ENCODE peak calls at places on chromosomes 12 and 14, in nine cellular contexts. I, D, K, F, O, U, S, E and N are unnamed samples. For H3K36me3, the result is how much of the 10 kb centered on the place peaks cover.

GRCh38 chr14:69820991-69821390 is 23.9 kb upstream of the SLC10A1 start:
- DNase-seq in I (no peak), D (no peak), K (no peak), F (no peak), O (no peak), U (no peak), S (no peak), E (no peak), N (no peak)

GRCh38 chr12:97375310-97375709 is 87.3 kb upstream of the RMST start:
- DNase-seq in I (no peak), D (no peak), K (no peak), F (no peak), O (no peak), U (no peak), S (no peak), E (no peak), N (no peak)

GRCh38 chr14:93112891-93113677 is 2.6 kb downstream of the ITPK1 start:
- DNase-seq in I (peak), D (peak), K (peak), F (peak), O (peak), U (peak), S (peak), E (peak), N (peak)

GRCh38 chr14:63343878-63344277 is 25.1 kb upstream of the GPHB5 start:
- DNase-seq in I (no peak), D (no peak), K (peak), F (no peak), O (peak), U (peak), S (no peak), E (no peak), N (no peak)

GRCh38 chr14:80150301-80150700 is 61.0 kb downstream of the DIO2 start:
- DNase-seq in I (no peak), D (no peak), K (no peak), F (no peak), O (peak), U (peak), S (no peak), E (peak), N (no peak)

GRCh38 chr12:18296201-18296908 is 35.0 kb downstream of the PIK3C2G start:
- DNase-seq in I (no peak), D (no peak), K (no peak), F (no peak), O (peak), U (no peak), S (no peak), E (peak), N (no peak)

GRCh38 chr14:76710093-76711010 is 50.9 kb upstream of the VASH1 start:
- DNase-seq in I (peak), D (peak), K (peak), F (peak), O (peak), U (peak), S (peak), E (peak), N (peak)

GRCh38 chr14:38040411-38040810 is 167.3 kb upstream of the SSTR1 start:
- DNase-seq in I (no peak), D (no peak), K (no peak), F (no peak), O (no peak), U (no peak), S (no peak), E (no peak), N (no peak)

GRCh38 chr14:99134333-99135046 is 137.5 kb downstream of the BCL11B start:
- DNase-seq in I (peak), D (no peak), K (no peak), F (no peak), O (no peak), U (no peak), S (no peak), E (no peak), N (no peak)
- H2AFZ ChIP-seq in I (no peak), D (no peak), K (no peak), F (no peak), O (peak), U (no peak), S (no peak), E (no peak), N (no peak)

DNA sequence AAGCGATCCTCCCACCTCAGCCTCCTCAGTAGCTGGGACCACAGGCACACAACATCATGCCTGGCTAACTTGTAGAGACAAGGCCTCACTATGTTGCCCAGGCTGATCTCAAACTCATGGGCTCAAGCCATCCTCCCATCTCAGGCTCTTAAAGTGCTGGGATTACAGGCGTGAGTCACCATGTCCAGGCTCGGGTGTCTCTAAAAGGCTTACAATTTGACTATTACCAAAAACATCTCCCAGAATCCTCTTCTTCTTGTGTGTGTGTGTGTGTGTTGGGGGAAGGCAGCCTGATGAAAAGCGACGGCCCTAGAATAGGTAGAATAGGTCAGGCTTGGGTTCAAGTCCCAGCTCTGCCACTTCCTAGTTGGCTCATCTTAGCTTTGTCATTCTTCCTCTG is 16.8 kb downstream of the MSI1 start:
- DNase-seq in I (no peak), D (no peak), K (peak), F (no peak), O (peak), U (peak), S (no peak), E (peak), N (no peak)
- H3K36me3 ChIP-seq in I (under half), D (under half), K (under half), F (under half), O (under half), U (under half), S (under half), E (under half), N (under half)

GRCh38 chr12:19671695-19672094 is 232.4 kb downstream of the AEBP2 start:
- DNase-seq in I (peak), D (no peak), K (peak), F (no peak), O (no peak), U (peak), S (no peak), E (no peak), N (no peak)
- H2AFZ ChIP-seq in I (no peak), D (no peak), K (no peak), F (no peak), O (no peak), U (no peak), S (no peak), E (no peak), N (no peak)

GRCh38 chr12:53474077-53474476 is 22.2 kb downstream of the PCBP2 start:
- DNase-seq in I (no peak), D (peak), K (no peak), F (no peak), O (no peak), U (no peak), S (no peak), E (no peak), N (no peak)

GRCh38 chr12:53478865-53479264 is 20.4 kb downstream of the MAP3K12 start:
- DNase-seq in I (no peak), D (peak), K (no peak), F (no peak), O (no peak), U (no peak), S (no peak), E (peak), N (no peak)

GRCh38 chr12:53472183-53472582 is 20.3 kb downstream of the PCBP2 start:
- DNase-seq in I (no peak), D (peak), K (no peak), F (no peak), O (no peak), U (no peak), S (no peak), E (no peak), N (no peak)

GRCh38 chr12:53476769-53477209 is 22.5 kb downstream of the MAP3K12 start:
- DNase-seq in I (peak), D (peak), K (no peak), F (no peak), O (no peak), U (no peak), S (no peak), E (peak), N (peak)

DNA sequence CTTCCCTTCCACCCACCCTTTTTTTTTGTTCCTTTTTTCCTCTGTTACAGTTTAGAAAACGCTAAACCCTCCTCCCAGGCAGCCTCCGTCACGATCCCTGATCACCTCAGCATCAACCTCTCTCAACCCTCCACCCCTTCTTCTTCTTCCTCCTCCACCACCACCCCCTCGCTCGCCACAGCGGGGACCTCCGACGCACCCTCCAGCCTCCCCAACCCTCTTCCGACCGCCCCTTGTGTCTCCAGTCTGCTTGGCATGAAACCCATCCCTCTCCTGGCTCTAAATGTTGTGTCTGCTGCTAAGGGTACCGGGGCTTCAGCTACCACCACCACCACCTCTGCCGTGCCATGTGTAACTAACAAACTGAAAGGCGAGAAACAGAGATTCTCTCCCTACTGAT is 22.9 kb downstream of the PCBP2 start:
- DNase-seq in I (no peak), D (no peak), K (no peak), F (no peak), O (no peak), U (no peak), S (no peak), E (no peak), N (no peak)
- H3K36me3 ChIP-seq in I (half or more), D (under half), K (under half), F (half or more), O (half or more), U (half or more), S (under half), E (half or more), N (half or more)

DNA sequence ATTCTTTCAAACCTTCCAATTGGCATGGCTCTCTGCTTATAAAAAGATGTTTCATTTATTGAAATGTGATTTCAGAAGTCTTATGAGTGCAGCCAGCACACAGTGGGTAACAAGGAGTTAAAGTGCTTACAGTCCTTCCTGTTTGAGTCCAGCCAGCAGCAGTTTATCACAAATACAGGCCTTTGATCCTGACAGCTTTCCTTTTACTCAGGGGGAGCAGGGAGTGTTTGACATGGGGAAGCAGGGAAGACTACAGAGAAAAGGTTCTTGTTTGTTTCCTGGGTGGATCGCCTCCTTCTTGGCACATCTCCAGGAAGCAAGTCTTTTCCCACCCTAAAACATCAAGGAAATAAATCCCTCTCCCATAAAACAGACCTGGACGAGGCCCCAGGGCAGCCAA is 216.1 kb downstream of the MSRB3 start:
- DNase-seq in I (no peak), D (no peak), K (no peak), F (peak), O (no peak), U (no peak), S (no peak), E (no peak), N (no peak)
- H2AFZ ChIP-seq in I (no peak), D (no peak), K (no peak), F (no peak), O (no peak), U (no peak), S (no peak), E (no peak), N (no peak)

DNA sequence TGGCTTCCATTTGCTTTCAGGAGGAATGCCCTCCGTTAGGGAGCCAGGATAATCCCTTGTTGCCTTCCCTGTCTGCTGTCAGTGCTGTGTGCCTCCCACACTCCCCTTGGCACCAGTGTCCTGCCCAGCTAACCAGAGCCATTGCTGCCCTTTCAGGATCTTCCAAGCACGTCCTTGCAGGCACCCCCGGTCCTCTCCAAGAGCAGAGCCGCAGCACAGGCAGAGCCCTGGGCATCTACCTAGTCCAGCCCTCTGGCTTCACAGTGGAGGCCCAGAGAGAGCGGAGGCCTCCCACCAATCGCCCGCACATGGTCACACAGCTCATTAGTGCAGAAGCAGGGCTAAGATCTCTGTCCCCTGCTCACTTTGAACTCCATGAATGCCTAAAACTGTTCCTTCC is 39.0 kb upstream of the TSPAN9 start:
- DNase-seq in I (no peak), D (no peak), K (no peak), F (no peak), O (no peak), U (no peak), S (no peak), E (no peak), N (no peak)
- H3K36me3 ChIP-seq in I (under half), D (under half), K (under half), F (under half), O (under half), U (under half), S (under half), E (under half), N (under half)

GRCh38 chr12:92079054-92079385 is 66.6 kb downstream of the BTG1 start:
- DNase-seq in I (no peak), D (no peak), K (no peak), F (no peak), O (peak), U (no peak), S (no peak), E (peak), N (no peak)
- H2AFZ ChIP-seq in I (no peak), D (no peak), K (no peak), F (no peak), O (no peak), U (no peak), S (no peak), E (no peak), N (no peak)

DNA sequence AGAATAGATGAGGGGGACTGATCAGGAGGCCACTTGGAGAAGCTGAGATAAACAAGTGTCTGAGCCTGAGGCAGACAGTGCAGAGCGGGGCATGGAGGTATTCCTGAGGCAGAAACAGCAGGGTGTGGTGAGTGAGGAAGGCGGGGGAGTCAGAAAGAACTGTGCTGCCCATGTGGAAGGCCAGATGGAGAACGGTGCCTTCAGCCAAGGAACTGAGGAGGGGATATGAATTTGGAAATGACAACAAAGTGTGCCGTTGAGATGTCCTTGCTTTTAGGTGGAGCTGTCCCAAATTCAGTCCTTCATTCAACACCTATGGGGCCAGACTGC is 13.7 kb downstream of the APPL2 start:
- DNase-seq in I (no peak), D (no peak), K (no peak), F (no peak), O (no peak), U (no peak), S (no peak), E (no peak), N (no peak)
- H3K36me3 ChIP-seq in I (half or more), D (under half), K (under half), F (under half), O (under half), U (under half), S (under half), E (half or more), N (under half)

DNA sequence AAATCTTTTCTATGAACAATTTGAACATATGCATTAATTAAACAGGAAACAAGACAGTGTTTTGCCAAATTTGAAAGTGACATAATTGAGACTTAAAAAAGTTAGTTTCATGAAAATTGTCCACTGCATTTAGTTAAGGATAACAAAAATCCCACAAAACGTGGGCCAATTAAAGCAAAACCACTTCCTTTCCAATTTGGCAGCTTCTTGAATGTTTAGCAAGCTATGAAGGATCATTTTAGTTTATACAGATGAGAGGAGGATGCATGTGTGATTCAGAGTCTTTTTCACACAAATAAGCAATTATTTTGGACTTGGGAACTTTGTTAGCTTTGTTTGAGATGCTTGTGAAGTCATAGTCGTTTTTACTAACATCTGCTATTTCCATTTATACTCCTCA is 109.6 kb downstream of the ATXN7L3B start:
- DNase-seq in I (no peak), D (no peak), K (no peak), F (no peak), O (no peak), U (no peak), S (no peak), E (no peak), N (no peak)
- H2AFZ ChIP-seq in I (no peak), D (no peak), K (no peak), F (peak), O (peak), U (no peak), S (no peak), E (no peak), N (peak)